ENCODE peak calls at places on chromosomes 11 and 22, in seven cellular contexts. F is HFFc6, B is epithelial cell of esophagus, Q is stomach, C is chondrocyte, L is tibial nerve, D is colonic mucosa. O is an unnamed sample.

GRCh38 chr11:129283141-129283540 is 91.0 kb upstream of the ARHGAP32 start:
- DNase-seq in F (no peak), B (peak; percentile 85), Q (peak; percentile 52), C (no peak), L (no peak), D (peak; percentile 82), O (no peak)

GRCh38 chr11:6995703-6996102 is 24.4 kb downstream of the ZNF214 start:
- DNase-seq in F (no peak), B (no peak), Q (no peak), C (no peak), L (no peak), D (no peak), O (no peak)

GRCh38 chr11:31449040-31449439 is 60.4 kb downstream of the IMMP1L start:
- DNase-seq in F (no peak), B (no peak), Q (no peak), C (no peak), L (no peak), D (no peak), O (no peak)

GRCh38 chr22:47111626-47112373 is 349.4 kb downstream of the TBC1D22A start:
- DNase-seq in F (no peak), B (no peak), Q (no peak), C (peak; percentile 86), L (no peak), D (no peak), O (no peak)

GRCh38 chr22:39290724-39291161 is 28.7 kb downstream of the RPL3 start:
- DNase-seq in F (no peak), B (peak; percentile 53), Q (peak; percentile 63), C (peak; percentile 90), L (peak; percentile 78), D (no peak), O (no peak)

GRCh38 chr22:21736948-21737347 is 1.4 kb upstream of the YPEL1 start:
- DNase-seq in F (no peak), B (no peak), Q (no peak), C (no peak), L (no peak), D (no peak), O (no peak)

GRCh38 chr11:2380807-2381350 is 3.8 kb downstream of the CD81 start:
- DNase-seq in F (no peak), B (no peak), Q (peak; percentile 47), C (no peak), L (peak; percentile 64), D (peak; percentile 63), O (peak; percentile 84)

GRCh38 chr22:33969052-33969451 is 48.8 kb upstream of the LARGE1 start:
- DNase-seq in F (no peak), B (peak; percentile 4), Q (no peak), C (no peak), L (no peak), D (no peak), O (no peak)

DNA sequence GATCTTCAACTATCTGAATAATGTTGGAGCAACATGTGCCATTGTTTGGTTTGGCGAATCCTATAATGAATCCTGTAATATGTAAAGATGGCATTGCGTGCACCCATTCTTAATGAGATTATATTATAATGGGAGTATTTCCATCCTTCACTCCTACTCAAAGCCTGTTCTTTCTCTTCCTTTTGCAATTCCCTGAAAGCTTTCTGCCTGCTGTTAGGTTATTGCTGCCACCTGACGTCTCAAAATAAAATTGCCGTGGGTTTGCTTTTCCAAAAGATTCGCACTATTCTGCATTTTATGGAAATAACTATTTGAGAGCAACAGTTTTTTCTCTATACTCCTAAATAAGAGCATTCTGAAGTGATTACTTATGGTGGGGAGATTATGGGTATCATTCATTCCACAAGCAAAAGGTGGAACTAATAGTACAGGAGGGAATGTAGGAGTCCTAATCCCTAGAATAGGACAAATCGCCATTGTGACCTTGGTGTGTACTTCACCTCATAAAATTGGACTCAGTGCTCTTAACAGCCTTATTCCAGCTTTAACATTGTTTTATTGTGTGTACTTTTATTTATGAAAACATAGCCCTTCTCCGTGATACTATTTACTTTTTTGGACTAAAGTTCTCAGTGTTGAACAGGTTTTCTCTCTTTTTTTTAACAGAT is 69.6 kb upstream of the ALKBH3 start:
- DNase-seq in F (no peak), B (no peak), Q (no peak), C (no peak), L (no peak), D (no peak), O (no peak)
- TF ChIP-seq CTCF in F (no peak), B (peak; percentile 23), Q (no peak), C (peak; percentile 69), L (no peak), D (peak; percentile 26), O (no peak)

GRCh38 chr11:92136792-92137191 is 87.8 kb upstream of the FAT3 start:
- DNase-seq in F (no peak), B (no peak), Q (no peak), C (no peak), L (no peak), D (no peak), O (no peak)
- TF ChIP-seq CTCF in F (peak; percentile 41), B (peak; percentile 23), Q (no peak), C (no peak), L (no peak), D (no peak), O (no peak)

GRCh38 chr11:22115470-22116037 is 77.3 kb upstream of the ANO5 start:
- DNase-seq in F (no peak), B (no peak), Q (no peak), C (no peak), L (no peak), D (no peak), O (no peak)
- TF ChIP-seq CTCF in F (no peak), B (no peak), Q (no peak), C (no peak), L (no peak), D (no peak), O (no peak)

DNA sequence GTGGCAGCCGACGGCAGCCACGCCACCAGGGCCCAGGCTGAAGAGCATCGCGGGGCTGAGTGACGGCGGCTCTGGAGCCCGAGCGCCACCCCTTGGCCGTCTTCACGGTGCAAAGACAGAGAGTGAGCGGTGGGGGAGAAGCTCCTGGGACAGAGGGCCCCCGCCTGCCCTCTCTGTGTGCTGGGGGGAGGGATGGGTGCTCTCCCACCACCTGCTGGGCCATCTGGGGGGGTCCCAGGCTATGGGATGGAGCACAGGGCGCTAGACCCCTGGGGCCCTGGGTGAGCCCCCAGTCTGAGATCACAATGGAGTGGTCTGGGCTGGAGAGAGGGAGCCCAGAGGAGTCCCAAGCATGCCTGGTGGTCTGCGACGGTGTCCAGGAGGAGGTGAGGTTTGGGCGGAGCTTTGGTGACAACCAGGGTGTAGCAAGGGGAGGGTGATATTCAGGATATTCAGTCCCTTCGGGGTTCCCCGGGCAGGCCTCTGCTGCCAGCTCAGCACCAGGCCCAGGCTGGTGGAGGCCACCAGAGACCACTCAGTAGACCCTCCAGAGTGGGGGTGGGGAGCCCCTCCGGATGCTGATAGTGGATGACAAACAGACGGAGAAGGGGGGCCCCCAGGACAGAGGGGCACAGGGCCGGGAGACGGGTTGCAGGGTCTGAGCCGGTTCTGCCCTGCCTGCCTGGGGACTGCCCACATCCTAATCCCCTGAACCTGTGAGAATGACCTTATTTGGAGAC is 78.1 kb upstream of the PRR5 start:
- DNase-seq in F (no peak), B (peak; percentile 57), Q (no peak), C (no peak), L (no peak), D (no peak), O (no peak)
- TF ChIP-seq CTCF in F (peak; percentile 65), B (peak; percentile 64), Q (no peak), C (peak; percentile 84), L (no peak), D (no peak), O (peak; percentile 50)

GRCh38 chr11:10514210-10514609 is 26.8 kb downstream of the RNF141 start:
- DNase-seq in F (no peak), B (peak; percentile 30), Q (no peak), C (no peak), L (no peak), D (no peak), O (no peak)
- TF ChIP-seq CTCF in F (peak; percentile 81), B (peak; percentile 14), Q (peak; percentile 6), C (peak; percentile 85), L (peak; percentile 13), D (peak; percentile 16), O (peak; percentile 38)

O was measured in CD14-positive monocyte.